ENCODE peak calls at places on chromosomes 3 and 15, in eight cellular contexts. Y is MM.1S, G is psoas muscle, Z is ovary, N is endodermal cell, A is tibial nerve, Q is HL-60, L is lower lobe of right lung. J is an unnamed sample. For H3K27me3, the result is how much of the 10 kb centered on the place peaks cover.

GRCh38 chr15:28879551-28879950 is 6.2 kb upstream of the APBA2 start:
- DNase-seq in A (no peak), G (no peak), L (no peak), N (no peak), Q (no peak), Z (no peak), Y (no peak), J (no peak)

GRCh38 chr3:102181202-102181920 is 253.5 kb upstream of the ZPLD1 start:
- DNase-seq in Q (no peak), N (no peak), Y (no peak), L (no peak), G (no peak), A (no peak), Z (no peak), J (no peak)

GRCh38 chr15:60035344-60035743 is 31.2 kb downstream of the FOXB1 start:
- DNase-seq in Z (no peak), A (no peak), Y (no peak), L (no peak), G (no peak), N (no peak), Q (no peak), J (no peak)

GRCh38 chr15:73319460-73320245 is 49.1 kb downstream of the HCN4 start:
- DNase-seq in Z (no peak), Q (no peak), G (no peak), N (no peak), A (no peak), L (no peak), Y (no peak), J (no peak)

GRCh38 chr3:46845860-46846623 is 17.2 kb downstream of the MYL3 start:
- DNase-seq in Z (peak), N (peak), G (peak), Y (peak), A (peak), L (peak), Q (peak), J (peak)

GRCh38 chr15:90809536-90809935 is 58.9 kb upstream of the FURIN start:
- DNase-seq in A (no peak), Z (no peak), G (no peak), N (no peak), Q (no peak), L (no peak), Y (no peak), J (no peak)

GRCh38 chr3:20394243-20394642 is 208.2 kb upstream of the SGO1 start:
- DNase-seq in Z (no peak), Y (no peak), L (no peak), Q (no peak), G (no peak), N (peak), A (no peak), J (no peak)

GRCh38 chr15:99568548-99569352 is 3.0 kb downstream of the MEF2A start:
- DNase-seq in L (no peak), Q (no peak), A (no peak), G (no peak), Z (no peak), Y (no peak), N (no peak), J (no peak)

GRCh38 chr3:172222474-172223071 is 183.2 kb downstream of the FNDC3B start:
- DNase-seq in N (peak), Z (no peak), L (no peak), Y (no peak), Q (no peak), G (no peak), A (no peak), J (no peak)

GRCh38 chr3:172803489-172803888 is 53.0 kb downstream of the ECT2 start:
- DNase-seq in N (no peak), L (no peak), Z (no peak), Y (no peak), G (no peak), A (no peak), Q (no peak), J (no peak)

GRCh38 chr3:195770081-195770840 is 41.5 kb downstream of the MUC4 start:
- DNase-seq in A (no peak), L (no peak), Z (no peak), N (peak), Y (no peak), G (no peak), Q (no peak), J (no peak)

GRCh38 chr15:70936326-70936725 is 43.7 kb downstream of the LRRC49 start:
- DNase-seq in L (peak), Z (no peak), G (no peak), A (no peak), Q (no peak), Y (no peak), N (no peak), J (no peak)

GRCh38 chr15:74311734-74312444 is 55.6 kb downstream of the CYP11A1 start:
- DNase-seq in L (no peak), Y (peak), N (peak), G (no peak), Q (no peak), Z (no peak), A (no peak), J (no peak)

GRCh38 chr3:123020709-123021108 is 6.9 kb downstream of the SEMA5B start:
- DNase-seq in L (peak), G (no peak), Z (no peak), N (no peak), Y (no peak), Q (no peak), A (no peak), J (no peak)

GRCh38 chr3:184460276-184460675 is 80.4 kb downstream of the CHRD start:
- DNase-seq in Z (no peak), N (peak), Q (no peak), A (no peak), Y (peak), L (no peak), G (no peak), J (no peak)

GRCh38 chr3:127532561-127533203 is 57.9 kb downstream of the TPRA1 start:
- DNase-seq in A (no peak), Z (no peak), Y (no peak), N (peak), L (no peak), G (no peak), Q (no peak), J (no peak)

GRCh38 chr3:28781053-28781452 is 432.4 kb upstream of the AZI2 start:
- DNase-seq in G (no peak), Z (no peak), Y (no peak), L (no peak), N (no peak), Q (no peak), A (no peak), J (no peak)

GRCh38 chr3:113885050-113885449 is 46.5 kb downstream of the GRAMD1C start:
- DNase-seq in Q (no peak), G (no peak), Z (no peak), A (no peak), Y (no peak), N (no peak), L (no peak), J (no peak)

GRCh38 chr3:134281912-134282658 is 31.4 kb upstream of the RYK start:
- DNase-seq in L (no peak), Z (no peak), N (no peak), G (no peak), Q (no peak), A (no peak), Y (no peak), J (no peak)

GRCh38 chr3:50600141-50600753 is 11.3 kb downstream of the CISH start:
- DNase-seq in Y (no peak), L (no peak), A (no peak), N (no peak), Z (no peak), G (peak), Q (no peak), J (no peak)
- H3K27ac ChIP-seq in Y (no peak), L (peak), A (peak), N (no peak), Z (peak), G (peak), Q (peak), J (peak)

DNA sequence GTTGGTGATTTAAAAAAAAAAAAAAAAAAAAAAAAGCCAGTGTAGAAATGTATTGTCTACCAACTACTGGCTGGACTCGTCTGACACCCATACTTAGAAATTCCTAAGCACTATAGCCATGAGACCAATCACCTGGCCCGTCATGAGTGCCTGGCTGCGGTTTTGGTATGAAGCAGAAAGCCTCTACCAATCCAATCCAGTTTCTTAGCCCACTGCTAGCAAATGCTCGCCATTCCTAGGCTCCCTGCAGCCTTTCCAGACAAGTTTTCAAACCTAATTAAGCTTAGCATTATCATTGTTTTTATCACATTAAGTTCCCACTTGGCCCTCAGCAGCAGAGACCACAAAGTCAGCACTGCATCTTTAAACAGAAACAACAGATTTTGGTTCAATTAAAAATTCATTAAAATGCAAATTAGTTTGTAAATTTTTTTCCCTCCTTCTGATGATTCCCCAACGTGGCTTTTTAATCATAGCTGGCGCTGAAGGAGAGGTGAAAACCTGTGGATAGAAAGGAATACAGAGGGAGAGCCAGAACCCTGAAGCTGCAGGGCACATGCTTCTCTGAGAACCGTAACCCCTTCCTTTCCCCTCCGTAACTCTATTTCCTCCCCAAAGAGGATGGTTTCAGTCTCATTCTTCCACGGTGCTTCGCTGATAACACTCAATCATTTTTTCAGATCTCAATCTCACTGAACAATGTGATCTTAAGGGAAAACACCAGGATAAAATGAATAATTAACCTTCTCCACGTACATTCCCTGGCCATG is 32.2 kb upstream of the ST8SIA2 start:
- DNase-seq in G (no peak), L (no peak), Q (no peak), Z (no peak), A (no peak), N (no peak), Y (no peak), J (no peak)
- H3K4me3 ChIP-seq in G (no peak), L (no peak), Q (no peak), Z (no peak), A (no peak), N (no peak), Y (no peak), J (no peak)

GRCh38 chr3:62672988-62673313 is 202.3 kb downstream of the CADPS start:
- DNase-seq in Y (no peak), G (no peak), Q (no peak), L (no peak), N (no peak), A (no peak), Z (no peak), J (no peak)
- H3K27me3 ChIP-seq in Y (under half), G (under half), Q (under half), L (under half), N (under half), A (under half), Z (under half), J (under half)

DNA sequence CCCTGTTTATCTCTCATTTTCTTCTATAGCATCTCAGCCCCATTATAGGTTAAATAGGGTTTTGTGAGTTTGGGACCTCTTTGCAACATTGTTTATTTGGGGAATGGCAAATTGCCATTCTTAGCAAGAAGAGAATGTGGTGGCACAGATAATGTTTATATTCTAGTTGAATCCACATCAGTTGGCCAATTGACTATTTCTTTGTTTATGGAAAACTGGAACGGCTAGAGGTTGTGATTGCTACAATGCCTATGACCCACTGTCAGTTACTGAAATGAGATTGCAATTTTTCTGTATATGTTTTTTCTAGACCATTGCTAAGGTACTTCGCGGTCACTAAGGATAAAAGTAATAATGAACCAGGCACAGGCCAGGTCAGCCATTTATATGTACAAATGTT is 44.6 kb upstream of the CFAP20DC start:
- DNase-seq in Q (no peak), N (no peak), L (no peak), Z (no peak), Y (no peak), A (no peak), G (no peak), J (no peak)
- H3K27ac ChIP-seq in Q (no peak), N (no peak), L (no peak), Z (no peak), Y (no peak), A (no peak), G (no peak), J (no peak)

GRCh38 chr15:33069161-33069560 is 125.4 kb downstream of the FMN1 start:
- DNase-seq in Z (no peak), Q (no peak), A (no peak), L (no peak), G (no peak), Y (no peak), N (peak), J (no peak)

GRCh38 chr15:33068007-33068441 is 126.5 kb downstream of the FMN1 start:
- DNase-seq in A (no peak), Y (peak), N (peak), L (peak), Z (no peak), Q (peak), G (peak), J (peak)

GRCh38 chr15:33067456-33067855 is 127.1 kb downstream of the FMN1 start:
- DNase-seq in G (no peak), Y (no peak), Q (no peak), N (peak), L (no peak), Z (no peak), A (no peak), J (no peak)

GRCh38 chr15:33066584-33066983 is 127.9 kb downstream of the FMN1 start:
- DNase-seq in Y (no peak), L (no peak), A (no peak), N (no peak), G (no peak), Q (no peak), Z (no peak), J (no peak)

GRCh38 chr15:33068531-33068990 is 126.0 kb downstream of the FMN1 start:
- DNase-seq in A (no peak), Y (peak), Z (no peak), Q (no peak), N (peak), L (peak), G (peak), J (peak)
- H3K4me3 ChIP-seq in A (no peak), Y (peak), Z (no peak), Q (no peak), N (no peak), L (peak), G (peak), J (no peak)

DNA sequence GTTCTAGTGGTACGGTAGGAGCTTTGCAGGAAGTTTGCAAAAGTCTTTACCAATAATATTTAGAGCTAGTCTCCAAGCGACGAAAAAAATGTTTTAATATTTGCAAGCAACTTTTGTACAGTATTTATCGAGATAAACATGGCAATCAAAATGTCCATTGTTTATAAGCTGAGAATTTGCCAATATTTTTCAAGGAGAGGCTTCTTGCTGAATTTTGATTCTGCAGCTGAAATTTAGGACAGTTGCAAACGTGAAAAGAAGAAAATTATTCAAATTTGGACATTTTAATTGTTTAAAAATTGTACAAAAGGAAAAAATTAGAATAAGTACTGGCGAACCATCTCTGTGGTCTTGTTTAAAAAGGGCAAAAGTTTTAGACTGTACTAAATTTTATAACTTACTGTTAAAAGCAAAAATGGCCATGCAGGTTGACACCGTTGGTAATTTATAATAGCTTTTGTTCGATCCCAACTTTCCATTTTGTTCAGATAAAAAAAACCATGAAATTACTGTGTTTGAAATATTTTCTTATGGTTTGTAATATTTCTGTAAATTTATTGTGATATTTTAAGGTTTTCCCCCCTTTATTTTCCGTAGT is 2.0 kb downstream of the SOX2 start:
- DNase-seq in A (no peak), G (no peak), N (no peak), Y (no peak), Q (no peak), L (no peak), Z (no peak), J (no peak)
- H3K27me3 ChIP-seq in A (half or more), G (half or more), N (half or more), Y (under half), Q (half or more), L (half or more), Z (under half), J (half or more)

GRCh38 chr15:42069025-42069424 is 25.3 kb downstream of the PLA2G4D start:
- DNase-seq in G (no peak), L (no peak), A (no peak), Z (no peak), Q (no peak), N (peak), Y (no peak), J (no peak)

GRCh38 chr15:42069496-42070275 is 24.7 kb downstream of the PLA2G4D start:
- DNase-seq in Q (no peak), G (no peak), N (no peak), Y (no peak), Z (no peak), L (no peak), A (no peak), J (no peak)

GRCh38 chr15:42070276-42070965 is 23.9 kb downstream of the PLA2G4D start:
- DNase-seq in Y (no peak), G (no peak), Q (no peak), A (no peak), L (no peak), Z (no peak), N (peak), J (no peak)

GRCh38 chr15:42066764-42067415 is 27.5 kb downstream of the PLA2G4D start:
- DNase-seq in L (no peak), N (no peak), Y (no peak), Z (no peak), A (no peak), Q (no peak), G (no peak), J (no peak)

GRCh38 chr15:42068601-42069000 is 25.8 kb downstream of the PLA2G4D start:
- DNase-seq in G (no peak), L (no peak), Y (no peak), A (no peak), N (no peak), Z (no peak), Q (no peak), J (no peak)
- H3K27ac ChIP-seq in G (no peak), L (no peak), Y (no peak), A (no peak), N (no peak), Z (no peak), Q (no peak), J (no peak)